ENCODE peak calls at places on chromosomes 3 and 15, in ten cellular contexts. U, P, Y, O, G, Q, W, F, R and H are unnamed samples. For H3K4me1, the result is how much of the 10 kb centered on the place peaks cover.

GRCh38 chr15:69934607-69935006 is 163.1 kb downstream of the TLE3 start:
- DNase-seq in U (no peak), P (no peak), Y (no peak), O (no peak), G (no peak), Q (no peak), W (no peak), F (no peak), R (no peak), H (peak)

GRCh38 chr3:41195970-41196369 is 3.3 kb upstream of the CTNNB1 start:
- DNase-seq in U (no peak), P (no peak), Y (no peak), O (no peak), G (no peak), Q (no peak), W (no peak), F (peak), R (no peak), H (no peak)

GRCh38 chr3:50192689-50193141 is 1.3 kb downstream of the GNAT1 start:
- DNase-seq in U (peak), P (peak), Y (peak), O (peak), G (peak), Q (peak), W (peak), F (peak), R (peak), H (peak)

GRCh38 chr15:34239151-34239761 is 14.4 kb downstream of the EMC4 start:
- DNase-seq in U (no peak), P (no peak), Y (peak), O (peak), G (peak), Q (no peak), W (peak), F (no peak), R (peak), H (no peak)

GRCh38 chr3:181752202-181752671 is 40.5 kb downstream of the SOX2 start:
- DNase-seq in U (no peak), P (no peak), Y (no peak), O (no peak), G (no peak), Q (no peak), W (peak), F (no peak), R (peak), H (no peak)

GRCh38 chr3:60696559-60697125 is 554.6 kb downstream of the FHIT start:
- DNase-seq in U (no peak), P (no peak), Y (no peak), O (no peak), G (peak), Q (no peak), W (no peak), F (no peak), R (no peak), H (no peak)

GRCh38 chr3:120404876-120405275 is 45.9 kb downstream of the FSTL1 start:
- DNase-seq in U (no peak), P (no peak), Y (no peak), O (no peak), G (no peak), Q (no peak), W (no peak), F (no peak), R (peak), H (no peak)

GRCh38 chr3:39896184-39896583 is 86.8 kb downstream of the MYRIP start:
- DNase-seq in U (no peak), P (no peak), Y (no peak), O (no peak), G (no peak), Q (no peak), W (no peak), F (no peak), R (no peak), H (no peak)

GRCh38 chr15:80476036-80476435 is 71.9 kb downstream of the ARNT2 start:
- DNase-seq in U (no peak), P (no peak), Y (no peak), O (no peak), G (no peak), Q (no peak), W (no peak), F (no peak), R (peak), H (no peak)

GRCh38 chr15:65540314-65540713 is 10.1 kb downstream of the HACD3 start:
- DNase-seq in U (no peak), P (no peak), Y (no peak), O (no peak), G (no peak), Q (no peak), W (no peak), F (no peak), R (no peak), H (no peak)

GRCh38 chr3:9142346-9142745 is 107.1 kb downstream of the SRGAP3 start:
- DNase-seq in U (no peak), P (no peak), Y (no peak), O (no peak), G (no peak), Q (no peak), W (no peak), F (no peak), R (peak), H (no peak)

GRCh38 chr3:69871256-69871655 is 128.3 kb upstream of the SAMMSON start:
- DNase-seq in U (no peak), P (no peak), Y (no peak), O (no peak), G (no peak), Q (no peak), W (no peak), F (no peak), R (no peak), H (no peak)

GRCh38 chr3:155367510-155367909 is 74.0 kb upstream of the STRIT1 start:
- DNase-seq in U (no peak), P (no peak), Y (no peak), O (no peak), G (no peak), Q (no peak), W (peak), F (no peak), R (no peak), H (no peak)

DNA sequence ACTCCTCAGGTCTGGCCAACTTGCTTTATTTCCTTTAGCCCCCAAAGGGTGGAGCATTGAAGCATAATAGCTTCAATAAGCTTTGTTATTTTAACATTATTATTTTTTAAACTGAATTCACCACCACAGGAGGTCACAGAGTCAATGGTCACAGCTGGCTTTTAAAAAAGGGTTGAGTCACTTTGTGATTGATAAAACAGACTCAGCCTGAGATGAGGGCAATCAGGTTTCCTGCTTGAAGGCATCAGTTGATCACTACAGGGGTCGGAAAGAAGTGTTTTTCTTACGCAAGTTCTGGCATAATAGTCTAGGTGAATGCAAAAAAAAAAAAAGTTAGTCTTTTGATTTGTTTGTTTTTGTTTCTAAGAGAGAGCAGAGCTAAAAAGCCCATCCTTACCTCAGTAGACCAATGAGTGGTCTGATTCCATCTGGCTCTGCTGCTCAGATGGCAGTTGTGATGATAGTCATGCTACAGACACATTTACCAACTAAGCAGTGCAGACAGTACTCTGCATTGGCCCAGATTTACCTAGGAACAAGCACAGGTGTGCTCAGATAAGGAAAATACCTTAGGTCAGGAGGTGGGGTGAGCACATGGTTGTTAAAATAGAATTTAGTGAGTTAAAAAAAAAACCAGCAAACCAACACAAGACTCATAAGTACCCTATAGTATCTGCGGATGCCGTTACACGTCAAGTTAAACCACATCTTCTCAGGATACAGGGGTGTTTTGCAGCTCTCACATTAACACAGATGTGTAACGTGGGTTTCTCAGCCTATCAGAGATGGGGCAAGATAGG is 22.6 kb downstream of the ZNF80 start:
- DNase-seq in U (peak), P (no peak), Y (peak), O (no peak), G (no peak), Q (no peak), W (no peak), F (no peak), R (no peak), H (no peak)
- H3K27ac ChIP-seq in U (peak), P (peak), Y (peak), O (peak), G (no peak), Q (peak), W (no peak), F (no peak), R (peak), H (no peak)

GRCh38 chr15:73994912-73995622 is 551 bp downstream of the PML start:
- DNase-seq in U (peak), P (peak), Y (peak), O (no peak), G (no peak), Q (peak), W (peak), F (no peak), R (peak), H (peak)

GRCh38 chr15:73996267-73996666 is 1.8 kb downstream of the PML start:
- DNase-seq in U (no peak), P (no peak), Y (no peak), O (no peak), G (no peak), Q (no peak), W (no peak), F (no peak), R (no peak), H (no peak)

GRCh38 chr15:73993211-73993994 is 1.1 kb upstream of the PML start:
- DNase-seq in U (no peak), P (no peak), Y (no peak), O (no peak), G (no peak), Q (no peak), W (no peak), F (no peak), R (no peak), H (no peak)

GRCh38 chr15:73992594-73992898 is 451 bp upstream of the STOML1 start:
- DNase-seq in U (no peak), P (no peak), Y (peak), O (no peak), G (no peak), Q (no peak), W (no peak), F (no peak), R (no peak), H (no peak)

DNA sequence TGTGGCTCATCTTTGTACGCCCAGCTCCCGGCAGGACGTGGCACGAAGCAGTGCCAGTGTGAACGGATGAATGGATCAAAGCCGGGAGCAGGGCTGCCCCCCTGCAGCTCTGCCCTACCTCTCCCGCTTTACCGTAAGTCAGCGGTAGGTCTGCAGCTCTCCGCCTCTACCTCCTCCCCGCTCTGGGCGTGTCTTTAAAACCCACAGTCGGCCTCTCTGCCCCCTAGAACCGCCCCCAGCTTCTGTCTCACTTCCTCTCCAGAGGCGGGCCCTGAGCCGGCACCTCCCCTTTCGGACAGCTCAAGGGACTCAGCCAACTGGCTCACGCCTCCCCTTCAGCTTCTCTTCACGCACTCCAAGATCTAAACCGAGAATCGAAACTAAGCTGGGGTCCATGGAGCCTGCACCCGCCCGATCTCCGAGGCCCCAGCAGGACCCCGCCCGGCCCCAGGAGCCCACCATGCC is at the start of gene PML:
- DNase-seq in U (peak), P (peak), Y (peak), O (peak), G (peak), Q (peak), W (peak), F (peak), R (peak), H (peak)
- H3K4me1 ChIP-seq in U (half or more), P (half or more), Y (half or more), O (under half), G (under half), Q (under half), W (under half), F (under half), R (under half), H (under half)

GRCh38 chr3:13879102-13879945 is 547 bp downstream of the WNT7A start:
- DNase-seq in U (no peak), P (no peak), Y (no peak), O (no peak), G (no peak), Q (no peak), W (no peak), F (no peak), R (no peak), H (no peak)
- H3K4me3 ChIP-seq in U (peak), P (peak), Y (no peak), O (no peak), G (no peak), Q (peak), W (peak), F (peak), R (no peak), H (no peak)

DNA sequence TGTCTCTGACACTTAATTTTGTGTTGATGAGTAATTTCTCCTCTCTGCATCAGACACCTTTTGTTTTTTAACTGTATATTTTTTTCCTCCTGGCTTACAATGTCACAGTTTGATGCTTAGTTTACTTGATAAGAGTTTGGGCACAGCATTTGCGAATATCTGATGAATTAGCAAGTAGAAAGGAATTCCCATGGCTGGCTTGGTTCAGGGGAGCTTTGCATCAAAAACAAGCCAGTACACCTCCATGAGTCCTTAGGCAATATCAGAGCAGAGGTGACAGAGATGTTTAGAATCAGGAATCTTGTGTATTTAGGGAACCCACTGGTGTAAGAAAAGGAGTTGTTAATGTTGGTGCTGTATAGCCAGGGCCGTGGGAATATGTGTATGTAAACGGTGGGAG is 9.3 kb downstream of the ARHGEF26 start:
- DNase-seq in U (no peak), P (no peak), Y (no peak), O (no peak), G (no peak), Q (no peak), W (no peak), F (no peak), R (peak), H (no peak)
- H3K27ac ChIP-seq in U (no peak), P (no peak), Y (no peak), O (no peak), G (no peak), Q (no peak), W (no peak), F (no peak), R (no peak), H (no peak)

DNA sequence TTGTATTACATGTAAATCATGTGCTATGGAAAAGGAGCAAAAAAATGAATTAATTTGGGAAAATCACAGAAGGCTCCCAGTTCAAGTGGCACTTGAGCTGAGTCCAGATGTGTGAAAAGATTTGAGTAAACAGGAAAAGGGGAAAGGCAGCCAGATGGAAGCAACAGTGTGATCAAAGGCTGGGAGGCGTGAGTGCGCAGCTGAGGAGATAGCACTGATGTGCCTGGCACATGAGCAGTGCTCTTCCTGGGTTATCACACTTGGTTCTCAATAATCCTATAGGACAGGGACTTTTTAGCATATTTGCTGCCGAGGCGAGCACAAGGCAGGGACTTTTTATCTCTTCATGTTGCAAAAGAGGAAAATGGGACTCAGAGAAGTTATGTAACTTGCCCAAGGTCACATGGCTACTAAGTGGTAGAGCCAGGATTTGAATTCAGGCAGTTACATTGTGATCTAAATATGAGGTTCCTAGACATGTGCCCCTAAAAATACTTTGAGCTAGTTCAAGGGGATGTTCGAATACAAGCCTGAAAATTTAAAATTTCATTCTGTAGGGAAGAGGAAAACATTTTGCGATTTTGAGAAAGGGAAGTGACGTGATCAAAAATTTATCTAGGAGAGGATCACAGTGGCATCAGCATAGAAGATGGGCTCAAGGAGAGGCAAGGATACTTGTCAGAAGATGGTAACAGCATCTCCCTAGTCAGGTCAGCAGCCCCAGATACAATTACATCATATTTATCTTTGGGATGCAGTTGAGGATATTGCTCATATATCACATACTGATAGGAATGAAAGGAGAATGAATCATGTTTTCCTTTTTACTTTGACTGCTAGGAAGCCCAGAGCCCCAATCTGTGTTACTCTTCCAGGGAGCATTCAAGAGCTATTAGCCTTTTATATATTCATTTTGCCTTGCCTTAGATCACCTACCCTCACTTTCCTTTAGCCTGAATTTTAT is 39.8 kb downstream of the CORO2B start:
- DNase-seq in U (no peak), P (no peak), Y (no peak), O (peak), G (peak), Q (no peak), W (peak), F (no peak), R (peak), H (no peak)
- H3K4me1 ChIP-seq in U (under half), P (under half), Y (under half), O (under half), G (under half), Q (under half), W (under half), F (under half), R (half or more), H (half or more)

GRCh38 chr15:88803241-88803919 is at the start of gene ACAN:
- DNase-seq in U (no peak), P (no peak), Y (no peak), O (no peak), G (no peak), Q (no peak), W (no peak), F (no peak), R (no peak), H (no peak)
- H3K4me3 ChIP-seq in U (no peak), P (no peak), Y (no peak), O (no peak), G (no peak), Q (no peak), W (peak), F (peak), R (no peak), H (peak)

GRCh38 chr3:63975705-63976104 is 47.6 kb downstream of the PSMD6 start:
- DNase-seq in U (no peak), P (no peak), Y (no peak), O (peak), G (peak), Q (no peak), W (peak), F (peak), R (peak), H (peak)
- H3K27ac ChIP-seq in U (no peak), P (peak), Y (peak), O (no peak), G (no peak), Q (no peak), W (no peak), F (no peak), R (peak), H (no peak)